ENCODE peak calls at places on chromosomes 5 and 9, in four cellular contexts. X, W, B and C are unnamed samples.

GRCh38 chr5:108093186-108093585 is 288.7 kb downstream of the FBXL17 start:
- DNase-seq in X (peak; percentile 56), W (peak; percentile 47), B (peak; percentile 47), C (no peak)

GRCh38 chr5:153520137-153520536 is 29.7 kb downstream of the GRIA1 start:
- DNase-seq in X (no peak), W (no peak), B (no peak), C (no peak)

GRCh38 chr9:81393985-81394811 is 295.1 kb downstream of the TLE1 start:
- DNase-seq in X (peak; percentile 73), W (no peak), B (peak; percentile 41), C (no peak)

GRCh38 chr5:181205735-181206401 is 872 bp upstream of the TRIM7 start:
- DNase-seq in X (peak; percentile 31), W (no peak), B (no peak), C (no peak)

GRCh38 chr9:126151671-126152050 is 175.0 kb upstream of the MVB12B start:
- DNase-seq in X (no peak), W (no peak), B (peak; percentile 16), C (no peak)

GRCh38 chr9:118929317-118929716 is 439.9 kb downstream of the BRINP1 start:
- DNase-seq in X (no peak), W (peak; percentile 88), B (peak; percentile 2), C (peak; percentile 45)

GRCh38 chr5:144284931-144285330 is 114.3 kb downstream of the KCTD16 start:
- DNase-seq in X (no peak), W (peak; percentile 18), B (peak; percentile 12), C (peak; percentile 2)

GRCh38 chr9:82580921-82581320 is 482.0 kb downstream of the RASEF start:
- DNase-seq in X (no peak), W (no peak), B (no peak), C (no peak)

GRCh38 chr5:145568581-145568980 is 266.6 kb downstream of the PRELID2 start:
- DNase-seq in X (peak; percentile 22), W (peak; percentile 30), B (peak; percentile 48), C (no peak)

GRCh38 chr5:33180900-33181299 is 259.9 kb upstream of the TARS1 start:
- DNase-seq in X (peak; percentile 75), W (peak; percentile 66), B (peak; percentile 82), C (peak; percentile 49)
- TF ChIP-seq CTCF in X (peak; percentile 54), W (peak; percentile 71), B (peak; percentile 46), C (peak; percentile 83)

GRCh38 chr9:96619109-96619435 is 571 bp downstream of the CDC14B start:
- DNase-seq in X (no peak), W (no peak), B (no peak), C (no peak)

GRCh38 chr9:96620155-96620514 is 492 bp upstream of the CDC14B start:
- DNase-seq in X (no peak), W (no peak), B (no peak), C (no peak)

GRCh38 chr9:96619491-96620154 is at the start of gene CDC14B:
- DNase-seq in X (peak; percentile 93), W (peak; percentile 75), B (peak; percentile 82), C (peak; percentile 74)

GRCh38 chr9:96621619-96622018 is 2.0 kb upstream of the CDC14B start:
- DNase-seq in X (no peak), W (no peak), B (no peak), C (no peak)

GRCh38 chr9:96620832-96621269 is 1.2 kb upstream of the CDC14B start:
- DNase-seq in X (no peak), W (no peak), B (no peak), C (no peak)
- TF ChIP-seq CTCF in X (no peak), W (no peak), B (no peak), C (no peak)

GRCh38 chr5:132322266-132322665 is 28.1 kb downstream of the SLC22A4 start:
- DNase-seq in X (no peak), W (no peak), B (no peak), C (no peak)

GRCh38 chr5:132319975-132320374 is 25.8 kb downstream of the SLC22A4 start:
- DNase-seq in X (no peak), W (no peak), B (no peak), C (no peak)

GRCh38 chr5:132325691-132326090 is 31.5 kb downstream of the SLC22A4 start:
- DNase-seq in X (no peak), W (no peak), B (no peak), C (no peak)

GRCh38 chr5:132323202-132323601 is 29.0 kb downstream of the SLC22A4 start:
- DNase-seq in X (no peak), W (no peak), B (no peak), C (no peak)

GRCh38 chr5:132321109-132321721 is 27.0 kb downstream of the SLC22A4 start:
- DNase-seq in X (no peak), W (no peak), B (no peak), C (no peak)
- TF ChIP-seq CTCF in X (no peak), W (no peak), B (no peak), C (no peak)

GRCh38 chr5:103511554-103511885 is 51.1 kb downstream of the NUDT12 start:
- DNase-seq in X (no peak), W (peak; percentile 40), B (peak; percentile 86), C (peak; percentile 52)
- TF ChIP-seq CTCF in X (no peak), W (no peak), B (no peak), C (no peak)

DNA sequence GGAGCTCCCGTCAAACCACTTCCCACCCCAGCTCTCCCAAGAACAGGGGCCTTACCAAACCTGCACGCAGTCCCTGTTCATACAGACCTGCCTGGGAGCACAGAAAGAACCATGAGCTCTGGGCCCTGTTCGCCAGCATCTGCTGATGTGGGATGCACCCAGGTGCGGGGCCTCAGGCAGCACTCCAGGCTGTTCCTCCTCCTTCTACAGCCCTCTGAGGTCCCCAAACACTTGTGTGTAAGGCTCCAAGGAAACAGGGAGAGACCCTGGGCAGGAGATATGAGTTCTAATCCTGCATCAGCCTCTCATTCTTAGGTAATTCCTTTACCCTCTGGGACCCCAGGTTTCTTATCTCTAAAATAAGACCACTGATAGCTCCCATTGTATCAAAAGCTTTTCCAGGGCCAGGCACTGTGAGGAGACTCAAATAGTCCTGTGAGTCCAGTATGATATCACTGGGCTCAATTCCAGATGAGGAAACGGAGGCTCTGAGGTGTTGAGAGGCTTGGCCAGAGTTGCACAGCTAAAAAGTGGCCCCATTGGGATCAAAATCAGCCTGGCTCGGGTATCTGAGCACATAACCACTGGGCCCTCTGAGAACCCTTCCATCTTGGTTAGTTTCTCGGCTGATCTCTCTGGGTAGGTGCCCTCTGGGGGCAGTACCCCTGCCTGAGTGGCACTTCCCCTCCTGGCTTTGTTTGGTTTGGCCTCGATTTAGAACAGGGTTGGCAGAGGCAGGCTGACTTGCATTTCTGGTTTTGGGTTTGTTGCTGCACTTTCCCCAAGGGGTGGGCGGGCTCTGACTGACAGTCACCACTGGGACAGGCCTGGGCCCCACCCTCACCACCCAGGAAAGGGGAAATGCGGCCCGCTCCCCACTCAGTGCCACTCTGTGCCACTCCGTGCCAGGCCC is 116.8 kb downstream of the RGS3 start:
- DNase-seq in X (no peak), W (no peak), B (peak; percentile 59), C (no peak)
- TF ChIP-seq CTCF in X (no peak), W (no peak), B (no peak), C (no peak)

DNA sequence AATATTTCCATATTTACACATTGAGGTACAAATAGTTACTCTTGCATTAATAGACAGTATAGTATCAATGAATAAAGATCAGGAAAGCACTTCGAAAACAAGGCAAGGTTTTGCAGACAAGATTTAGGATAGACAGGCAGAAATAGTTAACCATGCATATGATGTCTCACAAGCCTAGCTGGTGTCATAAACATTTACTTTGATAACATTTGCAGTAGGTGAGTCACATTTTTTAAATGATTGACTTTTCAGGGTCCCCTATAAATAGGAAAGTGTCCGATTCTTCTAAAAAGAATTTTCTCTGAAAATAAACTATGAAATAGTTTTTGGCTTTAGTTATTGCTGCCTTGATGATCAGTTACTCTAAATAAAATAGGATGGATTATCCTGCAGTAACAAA is 162.1 kb downstream of the SNX18 start:
- DNase-seq in X (no peak), W (no peak), B (no peak), C (no peak)
- TF ChIP-seq CTCF in X (no peak), W (no peak), B (no peak), C (no peak)

GRCh38 chr5:73311291-73312110 is 137.1 kb downstream of the FOXD1 start:
- DNase-seq in X (peak; percentile 88), W (peak; percentile 93), B (peak; percentile 90), C (peak; percentile 83)

GRCh38 chr5:73312872-73313510 is 135.6 kb downstream of the FOXD1 start:
- DNase-seq in X (no peak), W (peak; percentile 56), B (peak; percentile 30), C (no peak)

GRCh38 chr5:73307645-73308346 is 134.8 kb downstream of the TMEM174 start:
- DNase-seq in X (no peak), W (no peak), B (no peak), C (no peak)

GRCh38 chr5:73314395-73315195 is 134.0 kb downstream of the FOXD1 start:
- DNase-seq in X (peak; percentile 26), W (no peak), B (no peak), C (no peak)

DNA sequence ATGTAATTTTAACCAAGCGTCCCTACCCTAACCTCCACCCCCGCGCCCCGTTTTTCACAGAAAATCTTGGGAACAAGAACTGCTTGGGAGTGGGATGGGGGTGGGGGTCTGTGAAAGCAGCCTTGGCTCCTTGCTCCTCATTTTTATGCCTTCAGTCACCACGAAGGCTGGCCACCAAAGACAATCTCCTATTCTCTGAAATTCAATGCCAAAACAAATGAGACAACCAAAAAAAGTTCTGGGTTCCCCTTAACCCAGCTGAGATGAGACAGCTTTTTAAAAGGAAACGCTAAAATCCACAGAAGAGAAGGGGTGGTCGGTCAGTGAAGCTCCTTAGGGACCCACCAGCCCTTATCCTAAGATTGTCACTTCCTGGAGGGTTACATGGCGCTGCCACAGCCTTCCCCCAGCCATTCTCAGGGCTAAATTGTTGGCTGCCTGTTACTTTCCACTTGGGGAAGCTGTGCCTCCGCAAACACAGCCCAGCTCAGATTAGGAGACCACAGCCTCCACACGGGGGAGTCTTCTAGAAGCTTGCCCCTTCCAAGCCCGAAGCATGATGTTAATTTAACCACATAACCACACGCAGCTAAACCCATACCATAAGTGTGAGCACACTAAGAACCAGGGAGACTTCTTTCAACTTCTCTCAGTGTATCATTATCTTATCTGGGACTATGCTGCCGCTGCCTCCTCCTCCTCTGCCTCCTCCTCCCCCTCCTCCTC is 136.3 kb downstream of the FOXD1 start:
- DNase-seq in X (peak; percentile 90), W (peak; percentile 95), B (peak; percentile 81), C (peak; percentile 80)
- TF ChIP-seq CTCF in X (peak; percentile 55), W (peak; percentile 72), B (peak; percentile 28), C (peak; percentile 72)